ENCODE peak calls at places on chromosomes 13 and 19, in eight cellular contexts. T is kidney glomerular epithelial cell; F is fibroblast of gingiva; X is stimulated activated CD8-positive, alpha-beta memory T cell treated with anti-CD3 and anti-CD28 coated beads, Interleukin-15, amount 100 ng/mL, for 4 hours; M is substantia nigra; N is NCI-H774; V is GM23338; B is BJ. G is an unnamed sample.

GRCh38 chr13:31159306-31159705 is 2.4 kb downstream of the HSPH1 start:
- DNase-seq in T (no peak), F (no peak), X (no peak), M (no peak), N (no peak), V (no peak), B (no peak), G (no peak)

GRCh38 chr19:1923319-1923718 is 17.7 kb upstream of the CSNK1G2 start:
- DNase-seq in T (no peak), F (no peak), X (no peak), M (no peak), N (no peak), V (no peak), B (no peak), G (no peak)

GRCh38 chr13:105090244-105090643 is 1445.2 kb downstream of the EFNB2 start:
- DNase-seq in T (peak), F (no peak), X (no peak), M (no peak), N (no peak), V (no peak), B (no peak), G (no peak)

GRCh38 chr19:39497850-39498261 is 891 bp upstream of the DLL3 start:
- DNase-seq in T (no peak), F (no peak), X (no peak), M (peak), N (peak), V (peak), B (no peak), G (no peak)

GRCh38 chr13:57665471-57665870 is 33.9 kb downstream of the PCDH17 start:
- DNase-seq in T (no peak), F (no peak), X (no peak), M (no peak), N (no peak), V (no peak), B (no peak), G (no peak)

GRCh38 chr19:33348301-33349010 is 25.1 kb upstream of the CEBPG start:
- DNase-seq in T (no peak), F (no peak), X (no peak), M (no peak), N (no peak), V (no peak), B (no peak), G (no peak)

GRCh38 chr13:37753776-37754175 is 115.8 kb downstream of the TRPC4 start:
- DNase-seq in T (peak), F (no peak), X (no peak), M (no peak), N (no peak), V (peak), B (no peak), G (no peak)

GRCh38 chr19:13633109-13633508 is 126.8 kb upstream of the CACNA1A start:
- DNase-seq in T (peak), F (peak), X (no peak), M (no peak), N (peak), V (peak), B (no peak), G (no peak)

G was measured in caudate nucleus.